ENCODE peak calls at places on chromosomes 16 and 17, in eight cellular contexts. W is mammary epithelial cell, M is fibroblast of lung, U is Panc1, O is HCT116, I is dorsolateral prefrontal cortex, K is thoracic aorta, C is AG10803. A is an unnamed sample.

GRCh38 chr17:35051579-35052239 is 11.8 kb downstream of the RFFL start:
- DNase-seq in W (no peak), M (peak; percentile 74), U (no peak), O (no peak), I (no peak), K (no peak), C (peak; percentile 50), A (no peak)

GRCh38 chr16:57624044-57624688 is 4.3 kb upstream of the ADGRG1 start:
- DNase-seq in W (peak; percentile 61), M (peak; percentile 65), U (no peak), O (no peak), I (no peak), K (no peak), C (no peak), A (no peak)

GRCh38 chr17:3029213-3029913 is 34.0 kb downstream of the OR1D5 start:
- DNase-seq in W (no peak), M (no peak), U (no peak), O (no peak), I (peak; percentile 31), K (no peak), C (no peak), A (peak; percentile 68)

GRCh38 chr17:77770331-77771105 is 188.0 kb upstream of the TNRC6C start:
- DNase-seq in W (peak; percentile 4), M (peak; percentile 92), U (no peak), O (no peak), I (no peak), K (no peak), C (peak; percentile 65), A (no peak)

GRCh38 chr16:67939507-67940435 is 3.1 kb upstream of the PSMB10 start:
- DNase-seq in W (no peak), M (no peak), U (no peak), O (no peak), I (no peak), K (no peak), C (no peak), A (no peak)

GRCh38 chr17:54280741-54281140 is 458.0 kb downstream of the KIF2B start:
- DNase-seq in W (peak; percentile 70), M (no peak), U (no peak), O (no peak), I (no peak), K (no peak), C (no peak), A (no peak)

GRCh38 chr17:15119928-15120327 is 145.2 kb downstream of the PMP22 start:
- DNase-seq in W (no peak), M (no peak), U (no peak), O (no peak), I (no peak), K (no peak), C (peak; percentile 72), A (no peak)

GRCh38 chr17:2025220-2025621 is at the start of gene RTN4RL1:
- DNase-seq in W (peak; percentile 85), M (peak; percentile 57), U (no peak), O (peak; percentile 74), I (peak; percentile 79), K (no peak), C (peak; percentile 55), A (no peak)

GRCh38 chr16:14289692-14290340 is 218.7 kb downstream of the MRTFB start:
- DNase-seq in W (no peak), M (no peak), U (no peak), O (peak; percentile 64), I (no peak), K (no peak), C (peak; percentile 8), A (no peak)

GRCh38 chr16:87464691-87465300 is 28.0 kb downstream of the ZCCHC14 start:
- DNase-seq in W (no peak), M (peak; percentile 92), U (no peak), O (no peak), I (no peak), K (peak; percentile 79), C (peak; percentile 91), A (peak; percentile 93)

GRCh38 chr16:27811881-27812280 is 251.6 kb downstream of the GSG1L start:
- DNase-seq in W (no peak), M (no peak), U (no peak), O (no peak), I (peak; percentile 4), K (no peak), C (no peak), A (peak; percentile 38)

GRCh38 chr16:67883872-67884261 is 818 bp upstream of the NRN1L start:
- DNase-seq in W (peak; percentile 39), M (peak; percentile 29), U (no peak), O (peak; percentile 29), I (peak; percentile 57), K (no peak), C (no peak), A (no peak)

GRCh38 chr17:10059684-10060211 is 138.7 kb downstream of the GAS7 start:
- DNase-seq in W (no peak), M (no peak), U (no peak), O (no peak), I (no peak), K (no peak), C (peak; percentile 25), A (no peak)

GRCh38 chr16:29807426-29808218 is 1.3 kb downstream of the MAZ start:
- DNase-seq in W (peak; percentile 92), M (peak; percentile 96), U (no peak), O (peak; percentile 82), I (peak; percentile 92), K (peak; percentile 70), C (peak; percentile 93), A (peak; percentile 94)

GRCh38 chr16:4053663-4054479 is 62.4 kb downstream of the ADCY9 start:
- DNase-seq in W (peak; percentile 55), M (peak; percentile 80), U (peak; percentile 18), O (peak; percentile 12), I (no peak), K (peak; percentile 33), C (peak; percentile 99), A (peak; percentile 84)

GRCh38 chr17:17684901-17685774 is 3.9 kb downstream of the RAI1 start:
- DNase-seq in W (peak; percentile 32), M (peak; percentile 49), U (no peak), O (no peak), I (no peak), K (no peak), C (peak; percentile 64), A (no peak)

GRCh38 chr16:87926246-87927194 is 9.8 kb downstream of the CA5A start:
- DNase-seq in W (no peak), M (no peak), U (no peak), O (no peak), I (no peak), K (no peak), C (no peak), A (no peak)

GRCh38 chr16:48546774-48547173 is 63.2 kb downstream of the N4BP1 start:
- DNase-seq in W (no peak), M (no peak), U (no peak), O (no peak), I (no peak), K (no peak), C (no peak), A (no peak)

GRCh38 chr17:58313815-58314705 is 14.5 kb downstream of the TSPOAP1 start:
- DNase-seq in W (no peak), M (no peak), U (no peak), O (no peak), I (no peak), K (no peak), C (no peak), A (no peak)

GRCh38 chr17:44546711-44547606 is 10.3 kb upstream of the FZD2 start:
- DNase-seq in W (peak; percentile 47), M (peak; percentile 67), U (no peak), O (no peak), I (no peak), K (no peak), C (peak; percentile 53), A (no peak)

GRCh38 chr17:61904094-61904710 is 23.6 kb downstream of the INTS2 start:
- DNase-seq in W (no peak), M (no peak), U (no peak), O (no peak), I (no peak), K (no peak), C (no peak), A (no peak)
- H3K4me3 ChIP-seq in W (no peak overlapping the region), M (no peak overlapping the region), U (no peak overlapping the region), O (no peak overlapping the region), I (no peak overlapping the region), K (no peak overlapping the region), C (no peak overlapping the region), A (no peak overlapping the region)

DNA sequence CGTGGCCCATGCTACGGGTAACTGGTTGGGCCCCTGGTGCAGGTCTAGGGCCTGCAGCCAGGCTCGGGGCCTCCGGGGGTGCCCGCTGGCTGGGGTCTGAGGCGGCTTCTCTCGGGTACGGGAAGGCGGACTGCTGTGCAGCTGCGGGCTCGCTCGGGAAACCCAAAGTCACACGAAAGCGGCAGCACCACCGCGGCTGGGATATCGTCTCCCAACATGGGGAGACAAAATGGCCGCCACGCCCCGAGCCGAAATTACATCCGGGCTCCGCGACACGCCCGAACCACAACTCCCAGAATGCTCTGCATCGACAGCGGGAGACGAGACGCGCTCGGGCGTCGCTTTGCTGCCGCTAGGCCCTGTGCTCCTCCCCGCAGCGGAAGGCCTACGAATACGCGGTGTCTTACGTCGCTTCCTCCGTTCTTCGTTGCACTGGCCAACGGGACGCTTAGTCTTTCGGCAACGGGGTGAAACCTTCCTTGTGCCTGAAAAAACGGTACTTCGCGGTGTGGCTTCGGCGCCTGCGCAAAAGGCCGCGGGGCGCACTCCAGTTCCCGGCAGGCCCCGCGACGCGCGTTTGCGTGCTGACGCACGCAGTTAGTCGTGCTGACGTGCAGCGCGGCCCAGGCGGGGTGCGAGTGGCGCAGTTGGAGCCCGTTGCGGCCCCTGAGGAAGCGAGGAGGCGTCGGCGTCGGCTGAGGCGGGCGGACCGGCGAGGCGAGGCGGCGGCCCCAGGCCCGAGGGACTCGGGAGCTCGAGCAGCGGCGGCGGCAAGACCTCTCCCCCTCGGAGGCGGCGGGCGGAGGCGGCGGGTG is at the start of gene SRRM2:
- DNase-seq in W (peak; percentile 95), M (peak; percentile 95), U (peak; percentile 89), O (peak; percentile 93), I (peak; percentile 86), K (peak; percentile 77), C (peak; percentile 96), A (peak; percentile 96)
- TF ChIP-seq CTCF in W (no peak), M (no peak), U (no peak), O (no peak), I (no peak), K (no peak), C (no peak), A (no peak)

DNA sequence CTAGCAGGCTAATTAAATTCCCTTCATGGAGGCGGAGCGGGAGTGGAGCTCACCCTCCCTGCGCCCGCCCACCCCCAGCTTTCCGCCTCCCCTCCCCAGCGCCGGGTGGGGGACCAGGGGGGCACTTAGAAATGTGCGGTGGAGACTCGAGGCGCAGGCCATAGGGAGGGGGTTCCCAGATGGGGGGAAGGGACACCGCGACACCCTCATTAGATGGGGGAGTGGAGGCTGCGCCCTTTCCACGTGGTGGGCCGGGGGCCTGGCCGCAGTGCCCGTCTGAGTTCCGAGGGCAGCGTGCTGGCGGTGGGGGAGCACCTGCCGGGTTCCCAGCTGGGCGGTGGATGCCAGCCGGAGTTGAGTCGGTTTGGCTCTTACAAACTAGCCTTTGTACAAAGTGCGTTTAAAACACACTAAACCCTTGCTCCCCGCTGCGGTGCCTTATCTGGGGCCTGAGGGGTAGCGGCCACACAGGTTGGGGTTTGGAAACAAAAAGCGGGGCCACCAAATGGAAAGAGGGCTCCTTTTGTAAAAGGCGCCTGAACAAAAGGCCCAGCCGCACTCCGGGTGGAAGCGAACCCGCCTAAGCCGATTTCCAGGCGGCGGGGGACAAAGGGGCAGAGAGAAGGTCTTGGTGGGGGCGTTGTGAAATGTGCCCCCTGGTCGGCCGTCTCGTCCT is 1.4 kb downstream of the GSE1 start:
- DNase-seq in W (no peak), M (no peak), U (no peak), O (no peak), I (no peak), K (no peak), C (no peak), A (no peak)
- H3K4me3 ChIP-seq in W (no peak overlapping the region), M (peak overlapping the region; percentile 65), U (peak overlapping the region; percentile 56), O (peak overlapping the region; percentile 91), I (peak overlapping the region; percentile 78), K (peak overlapping the region; percentile 87), C (peak overlapping the region; percentile 65), A (peak overlapping the region; percentile 87)

GRCh38 chr17:47941246-47941997 is at the start of gene PNPO:
- DNase-seq in W (peak; percentile 99), M (peak; percentile 98), U (peak; percentile 92), O (peak; percentile 100), I (peak; percentile 96), K (peak; percentile 94), C (peak; percentile 98), A (peak; percentile 98)
- TF ChIP-seq CTCF in W (peak; percentile 23), M (no peak), U (no peak), O (peak; percentile 24), I (peak; percentile 9), K (no peak), C (no peak), A (no peak)

A was measured in coronary artery.